ENCODE peak calls at places on chromosomes 7 and 10, in eight cellular contexts. One of them, this sample, is unnamed.

GRCh38 chr7:1103009-1103788 is 15.3 kb downstream of the GPER1 start:
- DNase-seq in activated gamma-delta T cell treated with anti-CD3 and anti-CD28 coated beads, Interleukin-2, amount 50 U/mL, for 16 hours: no peak
- DNase-seq in anterior cingulate cortex: no peak
- DNase-seq in left lung: no peak
- DNase-seq in fibroblast of pulmonary artery: no peak
- DNase-seq in iris pigment epithelial cell: no peak
- DNase-seq in Ammon's horn: no peak
- DNase-seq in AG10803: no peak
- DNase-seq in this sample: no peak

GRCh38 chr10:95201736-95202135 is 7.7 kb downstream of the ACSM6 start:
- DNase-seq in activated gamma-delta T cell treated with anti-CD3 and anti-CD28 coated beads, Interleukin-2, amount 50 U/mL, for 16 hours: no peak
- DNase-seq in Ammon's horn: no peak
- DNase-seq in left lung: no peak
- DNase-seq in iris pigment epithelial cell: peak; percentile 68
- DNase-seq in fibroblast of pulmonary artery: peak; percentile 33
- DNase-seq in AG10803: peak; percentile 52
- DNase-seq in anterior cingulate cortex: no peak
- DNase-seq in this sample: no peak

GRCh38 chr7:128075536-128076095 is 44.4 kb upstream of the LRRC4 start:
- DNase-seq in fibroblast of pulmonary artery: no peak
- DNase-seq in Ammon's horn: no peak
- DNase-seq in anterior cingulate cortex: no peak
- DNase-seq in left lung: no peak
- DNase-seq in iris pigment epithelial cell: no peak
- DNase-seq in AG10803: no peak
- DNase-seq in activated gamma-delta T cell treated with anti-CD3 and anti-CD28 coated beads, Interleukin-2, amount 50 U/mL, for 16 hours: no peak
- DNase-seq in this sample: peak; percentile 84

GRCh38 chr7:24882989-24883631 is 96.9 kb downstream of the OSBPL3 start:
- DNase-seq in anterior cingulate cortex: no peak
- DNase-seq in left lung: no peak
- DNase-seq in activated gamma-delta T cell treated with anti-CD3 and anti-CD28 coated beads, Interleukin-2, amount 50 U/mL, for 16 hours: no peak
- DNase-seq in Ammon's horn: peak; percentile 40
- DNase-seq in iris pigment epithelial cell: peak; percentile 93
- DNase-seq in fibroblast of pulmonary artery: peak; percentile 78
- DNase-seq in AG10803: peak; percentile 89
- DNase-seq in this sample: peak; percentile 83

GRCh38 chr10:118108194-118109026 is 61.7 kb upstream of the RAB11FIP2 start:
- DNase-seq in activated gamma-delta T cell treated with anti-CD3 and anti-CD28 coated beads, Interleukin-2, amount 50 U/mL, for 16 hours: no peak
- DNase-seq in left lung: no peak
- DNase-seq in anterior cingulate cortex: no peak
- DNase-seq in AG10803: peak; percentile 59
- DNase-seq in Ammon's horn: peak; percentile 16
- DNase-seq in fibroblast of pulmonary artery: no peak
- DNase-seq in iris pigment epithelial cell: peak; percentile 64
- DNase-seq in this sample: no peak

GRCh38 chr7:111266613-111267012 is 175.7 kb downstream of the LRRN3 start:
- DNase-seq in fibroblast of pulmonary artery: peak; percentile 75
- DNase-seq in left lung: no peak
- DNase-seq in activated gamma-delta T cell treated with anti-CD3 and anti-CD28 coated beads, Interleukin-2, amount 50 U/mL, for 16 hours: no peak
- DNase-seq in iris pigment epithelial cell: peak; percentile 89
- DNase-seq in anterior cingulate cortex: no peak
- DNase-seq in Ammon's horn: no peak
- DNase-seq in AG10803: peak; percentile 90
- DNase-seq in this sample: no peak

GRCh38 chr10:1022413-1022812 is 3.2 kb downstream of the IDI2 start:
- DNase-seq in Ammon's horn: peak; percentile 79
- DNase-seq in fibroblast of pulmonary artery: no peak
- DNase-seq in activated gamma-delta T cell treated with anti-CD3 and anti-CD28 coated beads, Interleukin-2, amount 50 U/mL, for 16 hours: no peak
- DNase-seq in anterior cingulate cortex: peak; percentile 21
- DNase-seq in iris pigment epithelial cell: no peak
- DNase-seq in AG10803: no peak
- DNase-seq in left lung: no peak
- DNase-seq in this sample: peak; percentile 59

GRCh38 chr7:2978403-2978802 is 65.3 kb downstream of the CARD11 start:
- DNase-seq in AG10803: no peak
- DNase-seq in left lung: peak; percentile 87
- DNase-seq in fibroblast of pulmonary artery: no peak
- DNase-seq in activated gamma-delta T cell treated with anti-CD3 and anti-CD28 coated beads, Interleukin-2, amount 50 U/mL, for 16 hours: peak; percentile 60
- DNase-seq in iris pigment epithelial cell: peak; percentile 10
- DNase-seq in anterior cingulate cortex: no peak
- DNase-seq in Ammon's horn: peak; percentile 62
- DNase-seq in this sample: no peak

GRCh38 chr10:128150045-128150493 is 23.8 kb upstream of the MKI67 start:
- DNase-seq in left lung: peak; percentile 66
- DNase-seq in Ammon's horn: peak; percentile 67
- DNase-seq in AG10803: peak; percentile 43
- DNase-seq in iris pigment epithelial cell: peak; percentile 51
- DNase-seq in anterior cingulate cortex: peak; percentile 60
- DNase-seq in fibroblast of pulmonary artery: peak; percentile 63
- DNase-seq in activated gamma-delta T cell treated with anti-CD3 and anti-CD28 coated beads, Interleukin-2, amount 50 U/mL, for 16 hours: peak; percentile 59
- DNase-seq in this sample: no peak

GRCh38 chr7:106039486-106040060 is 72.5 kb downstream of the SYPL1 start:
- DNase-seq in AG10803: peak; percentile 92
- DNase-seq in fibroblast of pulmonary artery: peak; percentile 69
- DNase-seq in left lung: no peak
- DNase-seq in Ammon's horn: no peak
- DNase-seq in iris pigment epithelial cell: peak; percentile 61
- DNase-seq in anterior cingulate cortex: no peak
- DNase-seq in activated gamma-delta T cell treated with anti-CD3 and anti-CD28 coated beads, Interleukin-2, amount 50 U/mL, for 16 hours: no peak
- DNase-seq in this sample: no peak

GRCh38 chr7:4113271-4113670 is 568.8 kb upstream of the FOXK1 start:
- DNase-seq in Ammon's horn: no peak
- DNase-seq in iris pigment epithelial cell: no peak
- DNase-seq in anterior cingulate cortex: no peak
- DNase-seq in AG10803: no peak
- DNase-seq in activated gamma-delta T cell treated with anti-CD3 and anti-CD28 coated beads, Interleukin-2, amount 50 U/mL, for 16 hours: no peak
- DNase-seq in fibroblast of pulmonary artery: no peak
- DNase-seq in left lung: no peak
- DNase-seq in this sample: no peak

GRCh38 chr10:13352519-13352918 is 4.4 kb upstream of the SEPHS1 start:
- DNase-seq in left lung: no peak
- DNase-seq in anterior cingulate cortex: no peak
- DNase-seq in fibroblast of pulmonary artery: no peak
- DNase-seq in AG10803: no peak
- DNase-seq in Ammon's horn: no peak
- DNase-seq in activated gamma-delta T cell treated with anti-CD3 and anti-CD28 coated beads, Interleukin-2, amount 50 U/mL, for 16 hours: no peak
- DNase-seq in iris pigment epithelial cell: no peak
- DNase-seq in this sample: no peak